ENCODE peak calls at places on chromosomes 1 and 21, in six cellular contexts. One of them, this sample, is unnamed.

GRCh38 chr1:109498161-109498801 is 4.4 kb downstream of the CYB561D1 start:
- DNase-seq in tibial artery: no peak
- DNase-seq in body of pancreas: no peak
- DNase-seq in brain microvascular endothelial cell: peak; percentile 29
- DNase-seq in spleen: no peak
- DNase-seq in heart right ventricle: no peak
- DNase-seq in this sample: no peak

GRCh38 chr21:46455575-46456385 is 2.9 kb upstream of the DIP2A start:
- DNase-seq in body of pancreas: no peak
- DNase-seq in spleen: no peak
- DNase-seq in brain microvascular endothelial cell: peak; percentile 58
- DNase-seq in tibial artery: no peak
- DNase-seq in heart right ventricle: no peak
- DNase-seq in this sample: no peak

GRCh38 chr1:206637605-206638004 is 2.3 kb downstream of the DYRK3 start:
- DNase-seq in body of pancreas: no peak
- DNase-seq in spleen: no peak
- DNase-seq in brain microvascular endothelial cell: no peak
- DNase-seq in tibial artery: no peak
- DNase-seq in heart right ventricle: no peak
- DNase-seq in this sample: no peak

GRCh38 chr1:39427369-39427768 is 64.1 kb upstream of the BMP8A start:
- DNase-seq in brain microvascular endothelial cell: no peak
- DNase-seq in heart right ventricle: no peak
- DNase-seq in tibial artery: no peak
- DNase-seq in spleen: no peak
- DNase-seq in body of pancreas: no peak
- DNase-seq in this sample: no peak

GRCh38 chr1:205811660-205812059 is 1.3 kb downstream of the SLC41A1 start:
- DNase-seq in brain microvascular endothelial cell: peak; percentile 5
- DNase-seq in heart right ventricle: peak; percentile 65
- DNase-seq in tibial artery: no peak
- DNase-seq in spleen: no peak
- DNase-seq in body of pancreas: peak; percentile 62
- DNase-seq in this sample: no peak

GRCh38 chr1:223123238-223123976 is 19.6 kb downstream of the TLR5 start:
- DNase-seq in spleen: peak; percentile 91
- DNase-seq in body of pancreas: peak; percentile 72
- DNase-seq in brain microvascular endothelial cell: peak; percentile 61
- DNase-seq in heart right ventricle: peak; percentile 54
- DNase-seq in tibial artery: peak; percentile 55
- DNase-seq in this sample: no peak

GRCh38 chr1:199007423-199007822 is 368.6 kb downstream of the PTPRC start:
- DNase-seq in spleen: no peak
- DNase-seq in heart right ventricle: no peak
- DNase-seq in brain microvascular endothelial cell: no peak
- DNase-seq in tibial artery: no peak
- DNase-seq in body of pancreas: no peak
- DNase-seq in this sample: no peak

GRCh38 chr1:46532095-46532494 is 19.4 kb downstream of the KNCN start:
- DNase-seq in brain microvascular endothelial cell: no peak
- DNase-seq in spleen: no peak
- DNase-seq in tibial artery: no peak
- DNase-seq in heart right ventricle: no peak
- DNase-seq in body of pancreas: no peak
- DNase-seq in this sample: no peak

GRCh38 chr21:45880097-45881068 is 101.2 kb upstream of the COL6A1 start:
- DNase-seq in body of pancreas: peak; percentile 60
- DNase-seq in brain microvascular endothelial cell: peak; percentile 76
- DNase-seq in heart right ventricle: peak; percentile 65
- DNase-seq in spleen: peak; percentile 90
- DNase-seq in tibial artery: peak; percentile 76
- DNase-seq in this sample: no peak

GRCh38 chr1:185245466-185245865 is 71.6 kb downstream of the IVNS1ABP start:
- DNase-seq in spleen: no peak
- DNase-seq in tibial artery: no peak
- DNase-seq in brain microvascular endothelial cell: no peak
- DNase-seq in heart right ventricle: no peak
- DNase-seq in body of pancreas: no peak
- DNase-seq in this sample: no peak

GRCh38 chr1:192601145-192602048 is 25.8 kb downstream of the RGS1 start:
- DNase-seq in body of pancreas: no peak
- DNase-seq in brain microvascular endothelial cell: no peak
- DNase-seq in spleen: no peak
- DNase-seq in heart right ventricle: no peak
- DNase-seq in tibial artery: no peak
- DNase-seq in this sample: no peak

GRCh38 chr1:228087771-228088251 is 5.3 kb downstream of the ARF1 start:
- DNase-seq in heart right ventricle: no peak
- DNase-seq in spleen: peak; percentile 80
- DNase-seq in tibial artery: no peak
- DNase-seq in body of pancreas: peak; percentile 12
- DNase-seq in brain microvascular endothelial cell: peak; percentile 49
- DNase-seq in this sample: no peak

GRCh38 chr1:222867316-222867715 is 52.5 kb downstream of the DISP1 start:
- DNase-seq in body of pancreas: no peak
- DNase-seq in spleen: no peak
- DNase-seq in brain microvascular endothelial cell: no peak
- DNase-seq in heart right ventricle: no peak
- DNase-seq in tibial artery: no peak
- DNase-seq in this sample: no peak

GRCh38 chr1:108592030-108592759 is 32.3 kb downstream of the EEIG2 start:
- DNase-seq in tibial artery: no peak
- DNase-seq in heart right ventricle: no peak
- DNase-seq in body of pancreas: no peak
- DNase-seq in spleen: no peak
- DNase-seq in brain microvascular endothelial cell: no peak
- DNase-seq in this sample: no peak

GRCh38 chr1:1304331-1305299 is 3.1 kb downstream of the ACAP3 start:
- DNase-seq in body of pancreas: peak; percentile 55
- DNase-seq in brain microvascular endothelial cell: peak; percentile 61
- DNase-seq in spleen: no peak
- DNase-seq in heart right ventricle: peak; percentile 76
- DNase-seq in tibial artery: peak; percentile 79
- DNase-seq in this sample: peak; percentile 65

GRCh38 chr1:41730806-41731205 is 187.9 kb downstream of the HIVEP3 start:
- DNase-seq in spleen: no peak
- DNase-seq in brain microvascular endothelial cell: no peak
- DNase-seq in heart right ventricle: no peak
- DNase-seq in tibial artery: no peak
- DNase-seq in body of pancreas: no peak
- DNase-seq in this sample: no peak

GRCh38 chr1:33824971-33825370 is 38.9 kb upstream of the HMGB4 start:
- DNase-seq in body of pancreas: no peak
- DNase-seq in brain microvascular endothelial cell: no peak
- DNase-seq in spleen: no peak
- DNase-seq in tibial artery: no peak
- DNase-seq in heart right ventricle: no peak
- DNase-seq in this sample: no peak

GRCh38 chr1:98221926-98222325 is 301.1 kb upstream of the DPYD start:
- DNase-seq in tibial artery: no peak
- DNase-seq in body of pancreas: no peak
- DNase-seq in spleen: no peak
- DNase-seq in heart right ventricle: no peak
- DNase-seq in brain microvascular endothelial cell: peak; percentile 39
- DNase-seq in this sample: no peak

GRCh38 chr1:84603941-84604830 is 29.9 kb upstream of the CTBS start:
- DNase-seq in body of pancreas: no peak
- DNase-seq in spleen: no peak
- DNase-seq in brain microvascular endothelial cell: peak; percentile 84
- DNase-seq in tibial artery: peak; percentile 57
- DNase-seq in heart right ventricle: peak; percentile 23
- DNase-seq in this sample: no peak

GRCh38 chr1:201288007-201288406 is 4.7 kb downstream of the PKP1 start:
- DNase-seq in spleen: peak; percentile 27
- DNase-seq in heart right ventricle: no peak
- DNase-seq in tibial artery: no peak
- DNase-seq in body of pancreas: no peak
- DNase-seq in brain microvascular endothelial cell: no peak
- DNase-seq in this sample: no peak

GRCh38 chr1:201286445-201286844 is 3.1 kb downstream of the PKP1 start:
- DNase-seq in brain microvascular endothelial cell: no peak
- DNase-seq in heart right ventricle: no peak
- DNase-seq in tibial artery: no peak
- DNase-seq in spleen: peak; percentile 34
- DNase-seq in body of pancreas: no peak
- DNase-seq in this sample: no peak

GRCh38 chr1:201283836-201284553 is 689 bp downstream of the PKP1 start:
- DNase-seq in heart right ventricle: no peak
- DNase-seq in brain microvascular endothelial cell: no peak
- DNase-seq in spleen: peak; percentile 70
- DNase-seq in tibial artery: no peak
- DNase-seq in body of pancreas: no peak
- DNase-seq in this sample: no peak

GRCh38 chr1:201284636-201285035 is 1.3 kb downstream of the PKP1 start:
- DNase-seq in tibial artery: no peak
- DNase-seq in spleen: no peak
- DNase-seq in brain microvascular endothelial cell: no peak
- DNase-seq in heart right ventricle: no peak
- DNase-seq in body of pancreas: no peak
- DNase-seq in this sample: no peak

GRCh38 chr1:201285846-201286245 is 2.5 kb downstream of the PKP1 start:
- DNase-seq in brain microvascular endothelial cell: no peak
- DNase-seq in spleen: peak; percentile 8
- DNase-seq in body of pancreas: no peak
- DNase-seq in tibial artery: no peak
- DNase-seq in heart right ventricle: no peak
- DNase-seq in this sample: no peak
- H3K4me3 ChIP-seq in brain microvascular endothelial cell: no peak overlapping the region
- H3K4me3 ChIP-seq in spleen: no peak overlapping the region
- H3K4me3 ChIP-seq in body of pancreas: no peak overlapping the region
- H3K4me3 ChIP-seq in tibial artery: no peak overlapping the region
- H3K4me3 ChIP-seq in heart right ventricle: no peak overlapping the region
- H3K4me3 ChIP-seq in this sample: no peak overlapping the region

GRCh38 chr1:44808063-44808937 is at the start of gene BTBD19:
- DNase-seq in spleen: peak; percentile 90
- DNase-seq in tibial artery: peak; percentile 86
- DNase-seq in heart right ventricle: peak; percentile 86
- DNase-seq in body of pancreas: peak; percentile 67
- DNase-seq in brain microvascular endothelial cell: peak; percentile 88
- DNase-seq in this sample: peak; percentile 80
- H3K27ac ChIP-seq in spleen: peak within 1 kb of the TSS; percentile 99
- H3K27ac ChIP-seq in tibial artery: peak within 1 kb of the TSS; percentile 97
- H3K27ac ChIP-seq in heart right ventricle: peak within 1 kb of the TSS; percentile 99
- H3K27ac ChIP-seq in body of pancreas: peak within 1 kb of the TSS; percentile 99
- H3K27ac ChIP-seq in brain microvascular endothelial cell: peak within 1 kb of the TSS; percentile 99
- H3K27ac ChIP-seq in this sample: peak within 1 kb of the TSS; percentile 100

GRCh38 chr1:29256979-29257804 is 20.9 kb downstream of the PTPRU start:
- DNase-seq in spleen: peak; percentile 20
- DNase-seq in tibial artery: no peak
- DNase-seq in brain microvascular endothelial cell: peak; percentile 53
- DNase-seq in body of pancreas: peak; percentile 45
- DNase-seq in heart right ventricle: no peak
- DNase-seq in this sample: no peak
- TF ChIP-seq CTCF in spleen: no peak
- TF ChIP-seq CTCF in tibial artery: no peak
- TF ChIP-seq CTCF in brain microvascular endothelial cell: no peak
- TF ChIP-seq CTCF in body of pancreas: no peak
- TF ChIP-seq CTCF in heart right ventricle: no peak
- TF ChIP-seq CTCF in this sample: no peak

DNA sequence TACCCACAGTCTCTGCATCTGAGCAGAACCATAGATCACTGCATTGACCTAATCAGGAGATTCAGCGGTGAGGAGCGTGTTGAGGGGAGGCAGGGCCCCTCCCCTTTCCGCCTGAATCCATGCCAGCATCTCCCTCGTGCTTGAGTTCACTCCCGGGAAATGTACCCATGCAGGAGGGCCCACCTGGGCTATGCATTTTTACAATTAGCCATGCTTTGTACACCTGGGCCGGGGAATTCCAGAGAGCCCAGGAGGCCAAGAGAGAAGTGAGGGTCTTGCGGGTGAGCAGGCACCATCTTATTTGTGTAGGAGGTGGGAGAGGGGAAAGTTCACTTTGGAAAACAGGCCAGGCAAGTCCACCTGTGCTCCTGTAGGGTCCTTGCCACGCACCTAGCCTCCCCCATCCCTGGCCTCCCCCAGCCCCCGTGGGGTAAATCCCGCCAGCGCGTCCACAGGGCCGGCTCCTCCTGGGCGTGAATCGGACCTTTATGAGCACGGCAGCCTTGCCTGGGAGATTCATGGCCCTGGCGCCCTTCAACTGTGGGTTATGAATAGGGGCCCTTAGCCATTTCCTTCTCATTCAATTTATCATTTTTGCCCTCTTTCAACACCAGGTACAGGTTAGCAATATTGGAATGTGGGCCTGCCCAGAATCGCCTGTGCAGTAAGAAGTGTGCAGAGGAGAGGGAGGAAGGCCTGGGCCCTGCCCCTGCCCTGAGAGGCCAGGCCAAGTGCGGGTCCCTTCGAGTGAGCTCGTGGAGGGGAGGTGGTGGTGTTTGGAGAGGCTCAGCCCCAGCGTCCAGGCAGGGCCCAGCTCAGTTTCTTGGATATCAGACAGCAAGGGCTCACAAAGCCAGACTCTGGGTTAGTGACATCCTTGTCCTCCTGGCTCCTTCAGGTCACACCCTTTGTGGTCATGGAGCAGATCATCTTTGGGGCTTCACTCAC is 84.4 kb upstream of the ACTRT2 start:
- DNase-seq in tibial artery: no peak
- DNase-seq in body of pancreas: no peak
- DNase-seq in spleen: peak; percentile 38
- DNase-seq in brain microvascular endothelial cell: no peak
- DNase-seq in heart right ventricle: no peak
- DNase-seq in this sample: no peak
- H3K4me3 ChIP-seq in tibial artery: no peak overlapping the region
- H3K4me3 ChIP-seq in body of pancreas: no peak overlapping the region
- H3K4me3 ChIP-seq in spleen: no peak overlapping the region
- H3K4me3 ChIP-seq in brain microvascular endothelial cell: no peak overlapping the region
- H3K4me3 ChIP-seq in heart right ventricle: no peak overlapping the region
- H3K4me3 ChIP-seq in this sample: no peak overlapping the region

DNA sequence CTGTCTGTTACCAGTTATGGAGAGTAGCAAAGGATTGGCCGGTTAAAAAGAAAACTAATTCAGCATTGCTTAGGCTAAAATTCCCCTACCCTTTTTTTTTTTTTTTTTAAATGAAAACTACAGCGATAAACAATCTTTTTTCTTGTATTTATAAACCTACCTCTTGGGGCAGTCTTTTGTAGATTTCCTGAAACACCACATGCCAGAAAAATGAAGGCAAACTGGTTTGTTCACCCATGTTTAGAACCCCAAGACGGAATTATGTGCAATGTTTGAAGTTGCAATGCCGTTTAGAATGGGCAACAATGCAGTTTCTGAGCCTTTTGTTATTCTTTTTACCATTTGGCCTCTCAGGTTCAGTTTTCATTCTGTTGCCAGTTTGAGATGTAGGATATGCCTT is 59.1 kb downstream of the PRDM2 start:
- DNase-seq in tibial artery: no peak
- DNase-seq in heart right ventricle: no peak
- DNase-seq in brain microvascular endothelial cell: no peak
- DNase-seq in spleen: no peak
- DNase-seq in body of pancreas: peak; percentile 26
- DNase-seq in this sample: no peak
- H3K27ac ChIP-seq in tibial artery: no peak overlapping the region
- H3K27ac ChIP-seq in heart right ventricle: no peak overlapping the region
- H3K27ac ChIP-seq in brain microvascular endothelial cell: no peak overlapping the region
- H3K27ac ChIP-seq in spleen: no peak overlapping the region
- H3K27ac ChIP-seq in body of pancreas: peak overlapping the region; percentile 86
- H3K27ac ChIP-seq in this sample: no peak overlapping the region

This sample was measured in AG04450.